ENCODE peak calls at places on chromosomes 11 and 22, in eight cellular contexts. One of them, this sample, is unnamed. For H3K4me1 and H3K27me3, the result is how much of the 10 kb centered on the place peaks cover.

GRCh38 chr11:1644601-1645356 is 15.2 kb downstream of the KRTAP5-5 start:
- DNase-seq in right lobe of liver: no peak
- DNase-seq in CD8-positive, alpha-beta memory T cell: no peak
- DNase-seq in endodermal cell: no peak
- DNase-seq in GM23248: no peak
- DNase-seq in naive thymus-derived CD4-positive, alpha-beta T cell: no peak
- DNase-seq in aorta: peak
- DNase-seq in upper lobe of left lung: peak
- DNase-seq in this sample: no peak

GRCh38 chr22:26435327-26436093 is 6.5 kb downstream of the ASPHD2 start:
- DNase-seq in right lobe of liver: no peak
- DNase-seq in CD8-positive, alpha-beta memory T cell: no peak
- DNase-seq in endodermal cell: no peak
- DNase-seq in GM23248: no peak
- DNase-seq in naive thymus-derived CD4-positive, alpha-beta T cell: no peak
- DNase-seq in aorta: no peak
- DNase-seq in upper lobe of left lung: no peak
- DNase-seq in this sample: no peak

GRCh38 chr22:22939537-22940368 is 52.1 kb downstream of the IGLL5 start:
- DNase-seq in right lobe of liver: peak
- DNase-seq in CD8-positive, alpha-beta memory T cell: no peak
- DNase-seq in endodermal cell: peak
- DNase-seq in GM23248: no peak
- DNase-seq in naive thymus-derived CD4-positive, alpha-beta T cell: no peak
- DNase-seq in aorta: peak
- DNase-seq in upper lobe of left lung: no peak
- DNase-seq in this sample: no peak

GRCh38 chr11:101718406-101718805 is 134.6 kb upstream of the TRPC6 start:
- DNase-seq in right lobe of liver: no peak
- DNase-seq in CD8-positive, alpha-beta memory T cell: no peak
- DNase-seq in endodermal cell: no peak
- DNase-seq in GM23248: peak
- DNase-seq in naive thymus-derived CD4-positive, alpha-beta T cell: no peak
- DNase-seq in aorta: no peak
- DNase-seq in upper lobe of left lung: no peak
- DNase-seq in this sample: no peak

GRCh38 chr22:29626497-29627195 is 23.2 kb downstream of the NF2 start:
- DNase-seq in right lobe of liver: no peak
- DNase-seq in CD8-positive, alpha-beta memory T cell: no peak
- DNase-seq in endodermal cell: no peak
- DNase-seq in GM23248: peak
- DNase-seq in naive thymus-derived CD4-positive, alpha-beta T cell: no peak
- DNase-seq in aorta: no peak
- DNase-seq in upper lobe of left lung: no peak
- DNase-seq in this sample: no peak

GRCh38 chr11:19632435-19632834 is 80.2 kb upstream of the NAV2 start:
- DNase-seq in right lobe of liver: no peak
- DNase-seq in CD8-positive, alpha-beta memory T cell: no peak
- DNase-seq in endodermal cell: no peak
- DNase-seq in GM23248: peak
- DNase-seq in naive thymus-derived CD4-positive, alpha-beta T cell: no peak
- DNase-seq in aorta: no peak
- DNase-seq in upper lobe of left lung: no peak
- DNase-seq in this sample: no peak

GRCh38 chr11:35111171-35112055 is 27.6 kb upstream of the CD44 start:
- DNase-seq in right lobe of liver: no peak
- DNase-seq in CD8-positive, alpha-beta memory T cell: no peak
- DNase-seq in endodermal cell: no peak
- DNase-seq in GM23248: peak
- DNase-seq in naive thymus-derived CD4-positive, alpha-beta T cell: no peak
- DNase-seq in aorta: no peak
- DNase-seq in upper lobe of left lung: peak
- DNase-seq in this sample: no peak

GRCh38 chr22:31870890-31871289 is 73.4 kb upstream of the YWHAH start:
- DNase-seq in right lobe of liver: no peak
- DNase-seq in CD8-positive, alpha-beta memory T cell: no peak
- DNase-seq in endodermal cell: no peak
- DNase-seq in GM23248: peak
- DNase-seq in naive thymus-derived CD4-positive, alpha-beta T cell: no peak
- DNase-seq in aorta: peak
- DNase-seq in upper lobe of left lung: no peak
- DNase-seq in this sample: no peak

GRCh38 chr11:8567597-8568198 is 26.3 kb downstream of the STK33 start:
- DNase-seq in right lobe of liver: no peak
- DNase-seq in CD8-positive, alpha-beta memory T cell: no peak
- DNase-seq in endodermal cell: no peak
- DNase-seq in GM23248: peak
- DNase-seq in naive thymus-derived CD4-positive, alpha-beta T cell: no peak
- DNase-seq in aorta: no peak
- DNase-seq in upper lobe of left lung: no peak
- DNase-seq in this sample: no peak

GRCh38 chr22:19705181-19705934 is 8.9 kb upstream of the SEPTIN5 start:
- DNase-seq in right lobe of liver: no peak
- DNase-seq in CD8-positive, alpha-beta memory T cell: no peak
- DNase-seq in endodermal cell: peak
- DNase-seq in GM23248: no peak
- DNase-seq in naive thymus-derived CD4-positive, alpha-beta T cell: no peak
- DNase-seq in aorta: no peak
- DNase-seq in upper lobe of left lung: peak
- DNase-seq in this sample: no peak

GRCh38 chr11:68551223-68551622 is 90.7 kb downstream of the PPP6R3 start:
- DNase-seq in right lobe of liver: no peak
- DNase-seq in CD8-positive, alpha-beta memory T cell: no peak
- DNase-seq in endodermal cell: no peak
- DNase-seq in GM23248: peak
- DNase-seq in naive thymus-derived CD4-positive, alpha-beta T cell: no peak
- DNase-seq in aorta: no peak
- DNase-seq in upper lobe of left lung: no peak
- DNase-seq in this sample: no peak

GRCh38 chr11:64314146-64314804 is 3.1 kb downstream of the TRMT112 start:
- DNase-seq in right lobe of liver: no peak
- DNase-seq in CD8-positive, alpha-beta memory T cell: no peak
- DNase-seq in endodermal cell: no peak
- DNase-seq in GM23248: peak
- DNase-seq in naive thymus-derived CD4-positive, alpha-beta T cell: no peak
- DNase-seq in aorta: no peak
- DNase-seq in upper lobe of left lung: no peak
- DNase-seq in this sample: no peak

GRCh38 chr22:48372395-48372794 is 1455.3 kb downstream of the BRD1 start:
- DNase-seq in right lobe of liver: no peak
- DNase-seq in CD8-positive, alpha-beta memory T cell: no peak
- DNase-seq in endodermal cell: peak
- DNase-seq in GM23248: no peak
- DNase-seq in naive thymus-derived CD4-positive, alpha-beta T cell: no peak
- DNase-seq in aorta: no peak
- DNase-seq in upper lobe of left lung: no peak
- DNase-seq in this sample: no peak

GRCh38 chr11:9823439-9823838 is 159.6 kb downstream of the SWAP70 start:
- DNase-seq in right lobe of liver: no peak
- DNase-seq in CD8-positive, alpha-beta memory T cell: no peak
- DNase-seq in endodermal cell: no peak
- DNase-seq in GM23248: peak
- DNase-seq in naive thymus-derived CD4-positive, alpha-beta T cell: no peak
- DNase-seq in aorta: no peak
- DNase-seq in upper lobe of left lung: no peak
- DNase-seq in this sample: no peak

GRCh38 chr22:20532256-20532993 is 25.0 kb downstream of the MED15 start:
- DNase-seq in right lobe of liver: no peak
- DNase-seq in CD8-positive, alpha-beta memory T cell: no peak
- DNase-seq in endodermal cell: no peak
- DNase-seq in GM23248: peak
- DNase-seq in naive thymus-derived CD4-positive, alpha-beta T cell: no peak
- DNase-seq in aorta: no peak
- DNase-seq in upper lobe of left lung: no peak
- DNase-seq in this sample: no peak

DNA sequence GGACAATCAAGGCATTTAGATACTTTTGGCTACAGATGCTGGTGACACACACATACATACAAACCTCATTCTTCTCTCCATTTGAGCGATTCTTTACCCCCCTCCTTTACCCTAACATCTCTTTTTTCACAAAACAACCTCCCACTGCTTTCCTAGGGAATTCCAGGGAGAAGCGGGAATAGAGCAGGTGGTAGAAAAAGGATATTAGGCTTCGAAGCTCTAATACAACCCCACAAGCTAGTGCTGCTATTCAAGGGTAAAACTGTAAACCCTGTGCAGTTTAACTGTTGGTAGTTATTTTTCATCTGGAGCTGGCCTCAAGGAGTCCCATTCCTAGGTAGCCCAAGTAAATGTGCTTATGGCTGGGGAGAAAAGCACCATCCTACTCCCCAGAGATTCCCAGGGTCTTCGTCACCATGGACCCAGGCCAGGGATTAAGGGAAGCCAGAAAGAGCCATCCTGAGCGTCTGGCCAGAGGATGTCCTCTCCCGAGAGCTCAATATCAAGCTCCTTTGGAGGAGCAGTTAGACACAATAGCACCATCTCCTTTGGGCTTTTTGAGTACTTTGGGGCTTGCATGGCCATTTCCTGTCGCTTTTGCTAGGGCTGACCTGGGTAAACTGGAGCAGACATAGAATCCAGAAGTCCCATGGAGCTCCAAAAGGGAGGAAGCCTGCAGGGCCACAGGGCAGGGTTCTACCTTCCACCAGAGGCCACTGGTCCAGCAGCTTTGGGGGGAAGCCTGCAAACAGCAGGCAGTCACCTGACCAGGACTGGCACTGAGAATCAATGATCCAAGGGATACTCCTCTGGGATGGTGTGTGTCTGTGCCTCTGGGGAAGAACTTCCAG is 3.1 kb downstream of the MAML2 start:
- DNase-seq in right lobe of liver: no peak
- DNase-seq in CD8-positive, alpha-beta memory T cell: no peak
- DNase-seq in endodermal cell: no peak
- DNase-seq in GM23248: peak
- DNase-seq in naive thymus-derived CD4-positive, alpha-beta T cell: no peak
- DNase-seq in aorta: no peak
- DNase-seq in upper lobe of left lung: no peak
- DNase-seq in this sample: no peak
- H3K4me1 ChIP-seq in right lobe of liver: under half
- H3K4me1 ChIP-seq in CD8-positive, alpha-beta memory T cell: half or more
- H3K4me1 ChIP-seq in endodermal cell: under half
- H3K4me1 ChIP-seq in GM23248: under half
- H3K4me1 ChIP-seq in naive thymus-derived CD4-positive, alpha-beta T cell: under half
- H3K4me1 ChIP-seq in aorta: under half
- H3K4me1 ChIP-seq in upper lobe of left lung: half or more
- H3K4me1 ChIP-seq in this sample: under half

GRCh38 chr11:126433989-126434949 is 78.8 kb downstream of the ST3GAL4 start:
- DNase-seq in right lobe of liver: no peak
- DNase-seq in CD8-positive, alpha-beta memory T cell: no peak
- DNase-seq in endodermal cell: no peak
- DNase-seq in GM23248: no peak
- DNase-seq in naive thymus-derived CD4-positive, alpha-beta T cell: no peak
- DNase-seq in aorta: no peak
- DNase-seq in upper lobe of left lung: peak
- DNase-seq in this sample: no peak
- H3K4me3 ChIP-seq in right lobe of liver: no peak
- H3K4me3 ChIP-seq in CD8-positive, alpha-beta memory T cell: no peak
- H3K4me3 ChIP-seq in endodermal cell: no peak
- H3K4me3 ChIP-seq in GM23248: no peak
- H3K4me3 ChIP-seq in naive thymus-derived CD4-positive, alpha-beta T cell: no peak
- H3K4me3 ChIP-seq in aorta: no peak
- H3K4me3 ChIP-seq in upper lobe of left lung: no peak
- H3K4me3 ChIP-seq in this sample: no peak

DNA sequence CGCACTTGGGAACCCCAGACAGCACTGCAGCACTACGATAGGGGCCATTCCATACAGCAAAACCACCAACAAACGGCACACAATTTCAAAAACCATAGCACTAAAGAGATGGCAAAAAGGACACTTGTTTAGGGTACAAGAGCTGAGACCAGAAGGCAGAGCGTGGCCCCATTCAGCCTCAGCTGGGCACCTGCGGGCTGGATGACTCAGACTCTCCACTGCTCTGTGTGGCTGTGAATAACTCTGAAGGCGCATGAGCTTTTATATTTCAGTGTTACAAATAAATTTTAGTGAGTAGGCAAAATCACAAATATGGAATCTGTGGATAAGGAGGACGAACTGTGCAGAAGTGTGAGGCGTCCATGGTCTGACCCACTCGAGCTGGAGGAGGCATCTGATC is 325.8 kb downstream of the SHANK2 start:
- DNase-seq in right lobe of liver: no peak
- DNase-seq in CD8-positive, alpha-beta memory T cell: no peak
- DNase-seq in endodermal cell: no peak
- DNase-seq in GM23248: no peak
- DNase-seq in naive thymus-derived CD4-positive, alpha-beta T cell: no peak
- DNase-seq in aorta: peak
- DNase-seq in upper lobe of left lung: no peak
- DNase-seq in this sample: no peak
- H3K27me3 ChIP-seq in right lobe of liver: under half
- H3K27me3 ChIP-seq in CD8-positive, alpha-beta memory T cell: under half
- H3K27me3 ChIP-seq in endodermal cell: under half
- H3K27me3 ChIP-seq in GM23248: under half
- H3K27me3 ChIP-seq in naive thymus-derived CD4-positive, alpha-beta T cell: under half
- H3K27me3 ChIP-seq in aorta: under half
- H3K27me3 ChIP-seq in upper lobe of left lung: under half
- H3K27me3 ChIP-seq in this sample: under half

GRCh38 chr11:124900464-124900863 is 2.8 kb upstream of the ROBO4 start:
- DNase-seq in right lobe of liver: no peak
- DNase-seq in CD8-positive, alpha-beta memory T cell: no peak
- DNase-seq in endodermal cell: peak
- DNase-seq in GM23248: peak
- DNase-seq in naive thymus-derived CD4-positive, alpha-beta T cell: no peak
- DNase-seq in aorta: no peak
- DNase-seq in upper lobe of left lung: no peak
- DNase-seq in this sample: no peak
- H3K4me1 ChIP-seq in right lobe of liver: under half
- H3K4me1 ChIP-seq in CD8-positive, alpha-beta memory T cell: under half
- H3K4me1 ChIP-seq in endodermal cell: under half
- H3K4me1 ChIP-seq in GM23248: under half
- H3K4me1 ChIP-seq in naive thymus-derived CD4-positive, alpha-beta T cell: under half
- H3K4me1 ChIP-seq in aorta: under half
- H3K4me1 ChIP-seq in upper lobe of left lung: under half
- H3K4me1 ChIP-seq in this sample: under half

GRCh38 chr11:75536786-75537629 is 11.3 kb upstream of the GDPD5 start:
- DNase-seq in right lobe of liver: no peak
- DNase-seq in CD8-positive, alpha-beta memory T cell: no peak
- DNase-seq in endodermal cell: peak
- DNase-seq in GM23248: peak
- DNase-seq in naive thymus-derived CD4-positive, alpha-beta T cell: no peak
- DNase-seq in aorta: no peak
- DNase-seq in upper lobe of left lung: no peak
- DNase-seq in this sample: no peak
- H3K4me3 ChIP-seq in right lobe of liver: no peak
- H3K4me3 ChIP-seq in CD8-positive, alpha-beta memory T cell: no peak
- H3K4me3 ChIP-seq in endodermal cell: no peak
- H3K4me3 ChIP-seq in GM23248: no peak
- H3K4me3 ChIP-seq in naive thymus-derived CD4-positive, alpha-beta T cell: no peak
- H3K4me3 ChIP-seq in aorta: no peak
- H3K4me3 ChIP-seq in upper lobe of left lung: no peak
- H3K4me3 ChIP-seq in this sample: no peak

GRCh38 chr22:42720263-42721044 is at the start of gene A4GALT:
- DNase-seq in right lobe of liver: no peak
- DNase-seq in CD8-positive, alpha-beta memory T cell: no peak
- DNase-seq in endodermal cell: peak
- DNase-seq in GM23248: peak
- DNase-seq in naive thymus-derived CD4-positive, alpha-beta T cell: no peak
- DNase-seq in aorta: peak
- DNase-seq in upper lobe of left lung: peak
- DNase-seq in this sample: no peak
- H3K27me3 ChIP-seq in right lobe of liver: under half
- H3K27me3 ChIP-seq in CD8-positive, alpha-beta memory T cell: under half
- H3K27me3 ChIP-seq in endodermal cell: under half
- H3K27me3 ChIP-seq in GM23248: under half
- H3K27me3 ChIP-seq in naive thymus-derived CD4-positive, alpha-beta T cell: under half
- H3K27me3 ChIP-seq in aorta: under half
- H3K27me3 ChIP-seq in upper lobe of left lung: under half
- H3K27me3 ChIP-seq in this sample: half or more

This sample was measured in BE2C.